ENCODE peak calls at places on chromosome 20, in six cellular contexts. D is osteocyte, X is COR-L47, O is ovary, C is T-helper 17 cell, Y is RWPE1. U is an unnamed sample.

GRCh38 chr20:11084508-11084907 is 410.7 kb upstream of the JAG1 start:
- DNase-seq in D (no peak), X (no peak), O (no peak), C (no peak), Y (no peak), U (no peak)

GRCh38 chr20:16583444-16583843 is 10.2 kb upstream of the KIF16B start:
- DNase-seq in D (no peak), X (no peak), O (no peak), C (no peak), Y (no peak), U (no peak)

GRCh38 chr20:9112541-9113515 is 43.9 kb downstream of the PLCB4 start:
- DNase-seq in D (no peak), X (no peak), O (no peak), C (no peak), Y (peak; percentile 9), U (no peak)

GRCh38 chr20:24936526-24937407 is 12.3 kb upstream of the CST7 start:
- DNase-seq in D (peak; percentile 62), X (no peak), O (no peak), C (no peak), Y (no peak), U (peak; percentile 70)

GRCh38 chr20:52760791-52761190 is 211.4 kb upstream of the TSHZ2 start:
- DNase-seq in D (no peak), X (no peak), O (no peak), C (no peak), Y (no peak), U (no peak)

GRCh38 chr20:10306440-10307358 is 88.1 kb downstream of the SNAP25 start:
- DNase-seq in D (no peak), X (no peak), O (no peak), C (no peak), Y (peak; percentile 55), U (no peak)

GRCh38 chr20:52959125-52959524 is 13.0 kb upstream of the TSHZ2 start:
- DNase-seq in D (no peak), X (no peak), O (no peak), C (no peak), Y (no peak), U (no peak)

GRCh38 chr20:15528386-15529111 is 1044.7 kb downstream of the KIF16B start:
- DNase-seq in D (no peak), X (no peak), O (peak; percentile 41), C (no peak), Y (no peak), U (no peak)

GRCh38 chr20:40953856-40954255 is 74.8 kb upstream of the TOP1 start:
- DNase-seq in D (peak; percentile 25), X (no peak), O (no peak), C (no peak), Y (no peak), U (peak; percentile 32)

GRCh38 chr20:3727333-3728035 is 5.0 kb upstream of the HSPA12B start:
- DNase-seq in D (no peak), X (no peak), O (no peak), C (no peak), Y (no peak), U (no peak)

GRCh38 chr20:58224097-58224496 is 4.4 kb downstream of the ANKRD60 start:
- DNase-seq in D (no peak), X (no peak), O (no peak), C (no peak), Y (no peak), U (no peak)

GRCh38 chr20:13525225-13525940 is 113.3 kb downstream of the TASP1 start:
- DNase-seq in D (no peak), X (no peak), O (no peak), C (no peak), Y (peak; percentile 98), U (no peak)

U was measured in vagina.